ENCODE peak calls at places on chromosomes 12 and 14, in nine cellular contexts. One of them, this sample, is unnamed.

GRCh38 chr12:114998118-114998771 is 314.3 kb upstream of the TBX3 start:
- DNase-seq in stimulated activated CD8-positive, alpha-beta memory T cell treated with anti-CD3 and anti-CD28 coated beads, Interleukin-2, amount 100 ng/mL, for 48 hours: no peak
- DNase-seq in GM23338: no peak
- DNase-seq in ovary: no peak
- DNase-seq in AG04450: no peak
- DNase-seq in epithelial cell of prostate: no peak
- DNase-seq in anterior cingulate cortex: no peak
- DNase-seq in T-cell: no peak
- DNase-seq in NCI-H2107: no peak
- DNase-seq in this sample: no peak

GRCh38 chr14:96162265-96162664 is 42.4 kb upstream of the BDKRB2 start:
- DNase-seq in GM23338: no peak
- DNase-seq in anterior cingulate cortex: no peak
- DNase-seq in NCI-H2107: no peak
- DNase-seq in ovary: no peak
- DNase-seq in epithelial cell of prostate: no peak
- DNase-seq in stimulated activated CD8-positive, alpha-beta memory T cell treated with anti-CD3 and anti-CD28 coated beads, Interleukin-2, amount 100 ng/mL, for 48 hours: no peak
- DNase-seq in AG04450: no peak
- DNase-seq in T-cell: no peak
- DNase-seq in this sample: no peak

GRCh38 chr14:24241829-24242443 is 487 bp downstream of the TINF2 start:
- DNase-seq in AG04450: peak; percentile 72
- DNase-seq in anterior cingulate cortex: peak; percentile 93
- DNase-seq in NCI-H2107: peak; percentile 89
- DNase-seq in stimulated activated CD8-positive, alpha-beta memory T cell treated with anti-CD3 and anti-CD28 coated beads, Interleukin-2, amount 100 ng/mL, for 48 hours: peak; percentile 89
- DNase-seq in ovary: peak; percentile 93
- DNase-seq in T-cell: peak; percentile 90
- DNase-seq in GM23338: peak; percentile 97
- DNase-seq in epithelial cell of prostate: peak; percentile 60
- DNase-seq in this sample: no peak

GRCh38 chr12:130916251-130916911 is 37.3 kb upstream of the ADGRD1 start:
- DNase-seq in GM23338: peak; percentile 85
- DNase-seq in stimulated activated CD8-positive, alpha-beta memory T cell treated with anti-CD3 and anti-CD28 coated beads, Interleukin-2, amount 100 ng/mL, for 48 hours: no peak
- DNase-seq in T-cell: no peak
- DNase-seq in epithelial cell of prostate: no peak
- DNase-seq in ovary: peak; percentile 68
- DNase-seq in AG04450: no peak
- DNase-seq in anterior cingulate cortex: peak; percentile 29
- DNase-seq in NCI-H2107: peak; percentile 85
- DNase-seq in this sample: no peak

GRCh38 chr14:92503756-92504491 is 9.7 kb upstream of the RIN3 start:
- DNase-seq in stimulated activated CD8-positive, alpha-beta memory T cell treated with anti-CD3 and anti-CD28 coated beads, Interleukin-2, amount 100 ng/mL, for 48 hours: no peak
- DNase-seq in NCI-H2107: no peak
- DNase-seq in GM23338: no peak
- DNase-seq in AG04450: no peak
- DNase-seq in T-cell: no peak
- DNase-seq in anterior cingulate cortex: no peak
- DNase-seq in epithelial cell of prostate: peak; percentile 84
- DNase-seq in ovary: no peak
- DNase-seq in this sample: no peak

GRCh38 chr12:50564948-50565297 is 60.1 kb downstream of the DIP2B start:
- DNase-seq in T-cell: no peak
- DNase-seq in stimulated activated CD8-positive, alpha-beta memory T cell treated with anti-CD3 and anti-CD28 coated beads, Interleukin-2, amount 100 ng/mL, for 48 hours: no peak
- DNase-seq in anterior cingulate cortex: no peak
- DNase-seq in ovary: no peak
- DNase-seq in GM23338: no peak
- DNase-seq in AG04450: no peak
- DNase-seq in epithelial cell of prostate: no peak
- DNase-seq in NCI-H2107: no peak
- DNase-seq in this sample: no peak

GRCh38 chr12:104953323-104953722 is 4.8 kb downstream of the SLC41A2 start:
- DNase-seq in anterior cingulate cortex: no peak
- DNase-seq in ovary: no peak
- DNase-seq in T-cell: no peak
- DNase-seq in epithelial cell of prostate: no peak
- DNase-seq in NCI-H2107: no peak
- DNase-seq in stimulated activated CD8-positive, alpha-beta memory T cell treated with anti-CD3 and anti-CD28 coated beads, Interleukin-2, amount 100 ng/mL, for 48 hours: no peak
- DNase-seq in AG04450: no peak
- DNase-seq in GM23338: no peak
- DNase-seq in this sample: no peak

GRCh38 chr14:104266643-104267575 is 128.5 kb downstream of the KIF26A start:
- DNase-seq in epithelial cell of prostate: no peak
- DNase-seq in anterior cingulate cortex: no peak
- DNase-seq in AG04450: no peak
- DNase-seq in GM23338: no peak
- DNase-seq in ovary: peak; percentile 12
- DNase-seq in stimulated activated CD8-positive, alpha-beta memory T cell treated with anti-CD3 and anti-CD28 coated beads, Interleukin-2, amount 100 ng/mL, for 48 hours: no peak
- DNase-seq in T-cell: no peak
- DNase-seq in NCI-H2107: no peak
- DNase-seq in this sample: no peak

GRCh38 chr14:62428429-62429203 is 616.6 kb downstream of the KCNH5 start:
- DNase-seq in stimulated activated CD8-positive, alpha-beta memory T cell treated with anti-CD3 and anti-CD28 coated beads, Interleukin-2, amount 100 ng/mL, for 48 hours: no peak
- DNase-seq in ovary: no peak
- DNase-seq in anterior cingulate cortex: no peak
- DNase-seq in T-cell: no peak
- DNase-seq in GM23338: no peak
- DNase-seq in epithelial cell of prostate: peak; percentile 44
- DNase-seq in NCI-H2107: no peak
- DNase-seq in AG04450: no peak
- DNase-seq in this sample: no peak

GRCh38 chr14:73796881-73797539 is 54.6 kb upstream of the PTGR2 start:
- DNase-seq in anterior cingulate cortex: no peak
- DNase-seq in AG04450: no peak
- DNase-seq in NCI-H2107: no peak
- DNase-seq in epithelial cell of prostate: no peak
- DNase-seq in ovary: no peak
- DNase-seq in GM23338: no peak
- DNase-seq in stimulated activated CD8-positive, alpha-beta memory T cell treated with anti-CD3 and anti-CD28 coated beads, Interleukin-2, amount 100 ng/mL, for 48 hours: no peak
- DNase-seq in T-cell: no peak
- DNase-seq in this sample: no peak

GRCh38 chr12:8081228-8081920 is 700 bp upstream of the NECAP1 start:
- DNase-seq in GM23338: no peak
- DNase-seq in NCI-H2107: peak; percentile 11
- DNase-seq in ovary: peak; percentile 30
- DNase-seq in T-cell: peak; percentile 20
- DNase-seq in anterior cingulate cortex: no peak
- DNase-seq in stimulated activated CD8-positive, alpha-beta memory T cell treated with anti-CD3 and anti-CD28 coated beads, Interleukin-2, amount 100 ng/mL, for 48 hours: no peak
- DNase-seq in epithelial cell of prostate: no peak
- DNase-seq in AG04450: no peak
- DNase-seq in this sample: no peak

GRCh38 chr12:47095446-47096236 is 15.9 kb upstream of the AMIGO2 start:
- DNase-seq in NCI-H2107: no peak
- DNase-seq in GM23338: no peak
- DNase-seq in T-cell: no peak
- DNase-seq in anterior cingulate cortex: no peak
- DNase-seq in epithelial cell of prostate: no peak
- DNase-seq in stimulated activated CD8-positive, alpha-beta memory T cell treated with anti-CD3 and anti-CD28 coated beads, Interleukin-2, amount 100 ng/mL, for 48 hours: no peak
- DNase-seq in AG04450: peak; percentile 72
- DNase-seq in ovary: no peak
- DNase-seq in this sample: no peak

GRCh38 chr12:62640910-62641448 is 174.4 kb downstream of the MON2 start:
- DNase-seq in AG04450: no peak
- DNase-seq in T-cell: no peak
- DNase-seq in anterior cingulate cortex: no peak
- DNase-seq in ovary: no peak
- DNase-seq in NCI-H2107: no peak
- DNase-seq in epithelial cell of prostate: no peak
- DNase-seq in GM23338: no peak
- DNase-seq in stimulated activated CD8-positive, alpha-beta memory T cell treated with anti-CD3 and anti-CD28 coated beads, Interleukin-2, amount 100 ng/mL, for 48 hours: no peak
- DNase-seq in this sample: peak; percentile 14

GRCh38 chr12:47397664-47398281 is 308.1 kb downstream of the RPAP3 start:
- DNase-seq in T-cell: peak; percentile 22
- DNase-seq in epithelial cell of prostate: peak; percentile 68
- DNase-seq in GM23338: peak; percentile 45
- DNase-seq in anterior cingulate cortex: no peak
- DNase-seq in stimulated activated CD8-positive, alpha-beta memory T cell treated with anti-CD3 and anti-CD28 coated beads, Interleukin-2, amount 100 ng/mL, for 48 hours: no peak
- DNase-seq in NCI-H2107: no peak
- DNase-seq in AG04450: no peak
- DNase-seq in ovary: no peak
- DNase-seq in this sample: no peak